ENCODE peak calls at places on chromosomes 6 and 20, in nine cellular contexts. N is EL; J is cerebellar cortex; U is EH; T is GOT3; Y is M059J; B is right cardiac atrium; I is NCI-H1694; P is effector CD4-positive, alpha-beta T cell. D is an unnamed sample.

GRCh38 chr6:9126845-9127560 is 691.7 kb upstream of the SLC35B3 start:
- DNase-seq in I (no peak), N (peak; percentile 96), J (no peak), T (no peak), B (no peak), P (no peak), U (peak; percentile 90), Y (peak; percentile 95), D (peak; percentile 91)

GRCh38 chr6:36131517-36132220 is 1.4 kb downstream of the MAPK13 start:
- DNase-seq in P (peak; percentile 33), Y (peak; percentile 63), N (peak; percentile 68), J (no peak), I (no peak), T (no peak), U (peak; percentile 78), B (peak; percentile 69), D (peak; percentile 76)

GRCh38 chr6:168649209-168649608 is 208.2 kb downstream of the SMOC2 start:
- DNase-seq in T (no peak), N (no peak), I (no peak), B (no peak), U (no peak), Y (no peak), J (no peak), P (no peak), D (peak; percentile 22)

GRCh38 chr6:158630944-158631616 is 13.5 kb downstream of the DYNLT1 start:
- DNase-seq in B (peak; percentile 93), T (no peak), Y (peak; percentile 36), P (no peak), N (no peak), I (no peak), J (no peak), U (peak; percentile 37), D (no peak)

GRCh38 chr6:149855040-149855654 is 9.0 kb downstream of the LRP11 start:
- DNase-seq in P (no peak), N (peak; percentile 93), J (no peak), U (peak; percentile 92), I (no peak), T (no peak), Y (peak; percentile 92), B (no peak), D (peak; percentile 64)

GRCh38 chr6:144543006-144543871 is 258.1 kb downstream of the UTRN start:
- DNase-seq in B (no peak), T (no peak), N (peak; percentile 70), Y (peak; percentile 97), P (no peak), U (peak; percentile 69), I (no peak), J (no peak), D (peak; percentile 93)

GRCh38 chr20:48578397-48579098 is 249.3 kb downstream of the PREX1 start:
- DNase-seq in N (no peak), T (no peak), I (no peak), U (no peak), J (no peak), Y (peak; percentile 32), B (no peak), P (no peak), D (peak; percentile 13)

GRCh38 chr6:149844480-149844879 is 19.7 kb downstream of the LRP11 start:
- DNase-seq in I (no peak), Y (no peak), U (no peak), B (no peak), J (no peak), N (no peak), P (no peak), T (no peak), D (no peak)

GRCh38 chr6:98828991-98829411 is 5.4 kb upstream of the POU3F2 start:
- DNase-seq in U (no peak), Y (no peak), J (no peak), T (no peak), P (no peak), B (no peak), N (no peak), I (no peak), D (no peak)

GRCh38 chr6:89680150-89680549 is 41.6 kb upstream of the LYRM2 start:
- DNase-seq in U (no peak), B (no peak), N (no peak), Y (no peak), I (no peak), P (no peak), T (no peak), J (no peak), D (no peak)

GRCh38 chr20:35284992-35285805 is 627 bp upstream of the EIF6 start:
- DNase-seq in U (no peak), P (no peak), Y (no peak), I (no peak), T (no peak), J (no peak), B (no peak), N (no peak), D (no peak)

GRCh38 chr6:148779142-148779562 is 32.3 kb downstream of the UST start:
- DNase-seq in P (no peak), J (no peak), U (no peak), N (no peak), B (no peak), T (no peak), I (no peak), Y (no peak), D (no peak)

GRCh38 chr6:89117285-89118108 is at the start of gene SRSF12:
- DNase-seq in U (peak; percentile 30), B (peak; percentile 73), P (peak; percentile 13), N (peak; percentile 48), Y (peak; percentile 17), I (no peak), J (peak; percentile 31), T (peak; percentile 21), D (peak; percentile 9)

GRCh38 chr6:134724653-134725340 is 225.1 kb downstream of the ALDH8A1 start:
- DNase-seq in P (no peak), T (no peak), I (no peak), U (peak; percentile 82), N (peak; percentile 51), B (peak; percentile 44), Y (peak; percentile 95), J (no peak), D (peak; percentile 31)